ENCODE peak calls at places on chromosomes 2 and 18, in five cellular contexts. One of them, this sample, is unnamed.

GRCh38 chr2:82215212-82215611 is 1910.7 kb upstream of the LRRTM1 start:
- DNase-seq in HepG2: no peak
- DNase-seq in H1: no peak
- DNase-seq in GM12878: no peak
- DNase-seq in K562: no peak
- DNase-seq in this sample: no peak

GRCh38 chr2:201411421-201411820 is 39.8 kb downstream of the TRAK2 start:
- DNase-seq in K562: no peak
- DNase-seq in GM12878: no peak
- DNase-seq in HepG2: no peak
- DNase-seq in H1: no peak
- DNase-seq in this sample: no peak

GRCh38 chr2:223731503-223731902 is 105.9 kb downstream of the AP1S3 start:
- DNase-seq in HepG2: no peak
- DNase-seq in GM12878: no peak
- DNase-seq in K562: no peak
- DNase-seq in H1: no peak
- DNase-seq in this sample: no peak

GRCh38 chr2:128441341-128442052 is 122.8 kb upstream of the HS6ST1 start:
- DNase-seq in GM12878: no peak
- DNase-seq in HepG2: no peak
- DNase-seq in K562: no peak
- DNase-seq in H1: peak
- DNase-seq in this sample: no peak

GRCh38 chr2:41967426-41968181 is 80.2 kb upstream of the PKDCC start:
- DNase-seq in K562: no peak
- DNase-seq in H1: no peak
- DNase-seq in HepG2: no peak
- DNase-seq in GM12878: no peak
- DNase-seq in this sample: peak

GRCh38 chr2:213411582-213412289 is 127.5 kb downstream of the SPAG16 start:
- DNase-seq in K562: no peak
- DNase-seq in H1: no peak
- DNase-seq in HepG2: no peak
- DNase-seq in GM12878: no peak
- DNase-seq in this sample: peak

GRCh38 chr2:181578829-181579228 is 78.1 kb downstream of the CERKL start:
- DNase-seq in H1: no peak
- DNase-seq in HepG2: no peak
- DNase-seq in GM12878: no peak
- DNase-seq in K562: no peak
- DNase-seq in this sample: no peak

GRCh38 chr18:50662177-50662576 is 102.3 kb downstream of the MAPK4 start:
- DNase-seq in HepG2: peak
- DNase-seq in K562: peak
- DNase-seq in H1: no peak
- DNase-seq in GM12878: no peak
- DNase-seq in this sample: no peak

GRCh38 chr2:195818521-195818920 is 161.5 kb downstream of the SLC39A10 start:
- DNase-seq in K562: no peak
- DNase-seq in HepG2: no peak
- DNase-seq in GM12878: no peak
- DNase-seq in H1: no peak
- DNase-seq in this sample: no peak

GRCh38 chr2:204177977-204178522 is 241.5 kb downstream of the ICOS start:
- DNase-seq in H1: peak
- DNase-seq in K562: peak
- DNase-seq in HepG2: peak
- DNase-seq in GM12878: peak
- DNase-seq in this sample: no peak

GRCh38 chr2:135916232-135916631 is 40.0 kb upstream of the MCM6 start:
- DNase-seq in HepG2: peak
- DNase-seq in K562: no peak
- DNase-seq in H1: no peak
- DNase-seq in GM12878: no peak
- DNase-seq in this sample: peak

GRCh38 chr2:146444987-146445386 is 1399.8 kb upstream of the ACVR2A start:
- DNase-seq in GM12878: no peak
- DNase-seq in H1: no peak
- DNase-seq in K562: no peak
- DNase-seq in HepG2: no peak
- DNase-seq in this sample: no peak

GRCh38 chr2:100921685-100922161 is 80.4 kb upstream of the RPL31 start:
- DNase-seq in HepG2: no peak
- DNase-seq in H1: no peak
- DNase-seq in K562: peak
- DNase-seq in GM12878: no peak
- DNase-seq in this sample: no peak

GRCh38 chr2:109440507-109441156 is 173.1 kb downstream of the SEPTIN10 start:
- DNase-seq in GM12878: no peak
- DNase-seq in H1: no peak
- DNase-seq in K562: no peak
- DNase-seq in HepG2: no peak
- DNase-seq in this sample: no peak

GRCh38 chr2:2324119-2324518 is 7.0 kb downstream of the MYT1L start:
- DNase-seq in GM12878: no peak
- DNase-seq in HepG2: no peak
- DNase-seq in K562: no peak
- DNase-seq in H1: no peak
- DNase-seq in this sample: no peak

DNA sequence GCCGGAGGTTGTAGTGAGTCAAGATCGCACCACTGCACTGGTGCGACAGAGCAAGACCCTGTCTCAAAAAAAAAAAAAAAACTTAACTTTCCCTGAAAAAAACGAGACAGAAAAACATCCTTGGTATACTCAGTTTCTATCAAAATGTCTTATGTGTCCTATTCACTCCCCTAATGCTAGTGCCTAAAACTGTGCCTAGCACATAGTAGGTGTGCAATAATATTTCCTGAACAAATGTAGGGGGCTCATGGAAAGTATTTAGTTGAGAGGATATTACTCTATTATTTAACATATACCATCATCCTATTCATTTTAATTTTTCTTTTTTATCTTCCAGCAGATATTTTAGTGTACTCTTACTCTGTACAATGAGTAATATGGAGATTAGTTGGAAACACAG is 103.7 kb upstream of the CYP20A1 start:
- DNase-seq in HepG2: no peak
- DNase-seq in GM12878: no peak
- DNase-seq in H1: no peak
- DNase-seq in K562: no peak
- DNase-seq in this sample: no peak
- TF ChIP-seq KDM1A in HepG2: no peak
- TF ChIP-seq KDM1A in GM12878: no peak
- TF ChIP-seq KDM1A in H1: no peak
- TF ChIP-seq KDM1A in K562: no peak
- TF ChIP-seq KDM1A in this sample: no peak

DNA sequence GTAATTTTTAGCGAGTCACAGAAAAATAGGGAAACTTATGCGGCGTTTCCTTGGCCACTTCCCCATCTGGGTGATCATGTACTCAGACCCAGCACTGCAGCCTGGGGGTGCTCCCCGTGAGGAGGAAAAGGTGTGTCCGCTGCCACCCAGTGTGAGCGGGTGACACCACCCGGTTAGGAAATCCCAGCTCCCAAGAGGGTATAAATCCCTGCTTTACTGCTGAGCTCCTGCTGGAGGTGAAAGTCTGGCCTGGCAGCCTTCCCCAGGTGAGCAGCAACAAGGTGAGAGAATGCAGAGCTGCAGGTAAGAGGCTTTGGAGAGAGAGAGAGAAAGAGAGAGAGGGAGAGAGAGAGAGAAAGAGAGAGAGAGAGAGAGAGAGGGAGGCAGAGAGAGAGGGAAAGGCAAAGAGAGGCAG is at the start of gene IL1R2:
- DNase-seq in GM12878: no peak
- DNase-seq in K562: no peak
- DNase-seq in H1: no peak
- DNase-seq in HepG2: no peak
- DNase-seq in this sample: no peak
- TF ChIP-seq KDM1A in GM12878: no peak
- TF ChIP-seq KDM1A in K562: no peak
- TF ChIP-seq KDM1A in H1: no peak
- TF ChIP-seq KDM1A in HepG2: no peak
- TF ChIP-seq KDM1A in this sample: no peak

DNA sequence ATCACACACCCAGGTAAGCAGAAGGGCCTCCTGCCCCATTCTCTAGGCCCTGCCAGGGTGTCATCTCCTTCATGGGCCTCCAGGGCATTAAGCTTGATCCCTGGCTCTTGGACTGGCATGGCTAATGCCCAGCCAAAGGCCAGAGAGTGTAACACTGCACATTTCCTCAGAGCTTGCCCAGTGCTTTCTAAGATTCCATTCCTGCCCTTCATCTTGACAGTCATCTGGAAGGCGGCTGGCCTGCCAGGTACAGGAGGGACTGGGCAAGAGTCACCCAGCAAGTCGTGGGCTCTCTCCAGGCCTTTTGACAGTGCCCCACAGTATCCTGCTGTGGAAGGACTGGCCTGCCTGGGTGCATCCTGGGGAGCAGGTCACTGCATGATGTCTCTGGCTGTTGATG is 268.9 kb downstream of the HAUS1 start:
- DNase-seq in GM12878: no peak
- DNase-seq in H1: no peak
- DNase-seq in HepG2: no peak
- DNase-seq in K562: no peak
- DNase-seq in this sample: no peak
- TF ChIP-seq KDM1A in GM12878: no peak
- TF ChIP-seq KDM1A in H1: no peak
- TF ChIP-seq KDM1A in HepG2: no peak
- TF ChIP-seq KDM1A in K562: no peak
- TF ChIP-seq KDM1A in this sample: no peak

GRCh38 chr2:10452956-10453885 is 5.1 kb upstream of the ODC1 start:
- DNase-seq in K562: no peak
- DNase-seq in H1: no peak
- DNase-seq in HepG2: no peak
- DNase-seq in GM12878: no peak
- DNase-seq in this sample: no peak
- TF ChIP-seq KDM1A in K562: no peak
- TF ChIP-seq KDM1A in H1: no peak
- TF ChIP-seq KDM1A in HepG2: no peak
- TF ChIP-seq KDM1A in GM12878: no peak
- TF ChIP-seq KDM1A in this sample: no peak

DNA sequence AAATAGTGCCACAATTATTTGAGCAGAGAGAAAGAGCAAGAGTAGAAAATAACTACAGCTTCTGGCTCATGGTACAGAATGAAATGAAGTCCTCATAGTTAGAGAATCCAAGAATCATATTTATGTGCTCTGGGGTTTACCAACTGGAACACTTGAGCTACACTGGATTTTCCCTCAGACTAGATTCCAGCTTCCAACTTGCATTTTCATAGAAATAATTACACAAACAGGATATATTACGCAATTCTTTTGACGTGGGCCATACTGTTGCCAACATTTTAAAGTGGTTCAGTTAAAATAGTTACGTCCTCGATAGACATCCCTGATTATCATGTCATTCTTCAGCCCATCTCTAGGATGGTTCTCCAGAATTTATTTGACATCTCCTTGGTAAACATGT is 129.2 kb downstream of the ETAA1 start:
- DNase-seq in K562: no peak
- DNase-seq in HepG2: no peak
- DNase-seq in H1: no peak
- DNase-seq in GM12878: no peak
- DNase-seq in this sample: peak
- TF ChIP-seq KDM1A in K562: no peak
- TF ChIP-seq KDM1A in HepG2: no peak
- TF ChIP-seq KDM1A in H1: no peak
- TF ChIP-seq KDM1A in GM12878: no peak
- TF ChIP-seq KDM1A in this sample: no peak

DNA sequence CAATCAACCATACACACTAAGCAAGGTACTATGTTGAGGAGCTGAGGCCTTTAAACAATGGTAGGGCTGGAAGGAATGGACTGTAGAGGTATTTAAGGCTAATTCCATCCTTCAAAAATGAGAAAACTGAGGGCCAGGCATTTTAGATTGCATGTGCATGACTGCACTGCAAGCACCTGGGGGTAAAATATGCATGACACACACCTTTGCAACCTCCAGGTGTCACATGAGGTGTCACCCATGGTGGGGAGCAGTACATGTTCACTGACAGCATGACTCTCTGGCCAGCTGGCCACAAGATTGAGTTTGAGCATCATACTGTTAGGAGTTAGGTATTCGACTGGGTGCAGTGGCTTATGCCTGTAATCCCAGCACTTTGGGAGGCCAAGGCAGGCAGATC is 182.8 kb downstream of the ZBTB7C start:
- DNase-seq in K562: no peak
- DNase-seq in H1: no peak
- DNase-seq in GM12878: no peak
- DNase-seq in HepG2: no peak
- DNase-seq in this sample: no peak
- TF ChIP-seq KDM1A in K562: no peak
- TF ChIP-seq KDM1A in H1: no peak
- TF ChIP-seq KDM1A in GM12878: no peak
- TF ChIP-seq KDM1A in HepG2: no peak
- TF ChIP-seq KDM1A in this sample: no peak

GRCh38 chr2:98734157-98734556 is 3.2 kb upstream of the MGAT4A start:
- DNase-seq in GM12878: no peak
- DNase-seq in HepG2: no peak
- DNase-seq in H1: no peak
- DNase-seq in K562: no peak
- DNase-seq in this sample: no peak
- TF ChIP-seq KDM1A in GM12878: no peak
- TF ChIP-seq KDM1A in HepG2: no peak
- TF ChIP-seq KDM1A in H1: no peak
- TF ChIP-seq KDM1A in K562: no peak
- TF ChIP-seq KDM1A in this sample: no peak